ENCODE peak calls at places on chromosomes 6 and 20, in seven cellular contexts. T is thyroid gland, A is tibial artery, R is stomach, X is fibroblast of lung, O is foreskin fibroblast, C is HFF-Myc. E is an unnamed sample.

GRCh38 chr6:40780626-40781025 is 193.5 kb upstream of the LRFN2 start:
- DNase-seq in T (no peak), A (no peak), R (no peak), X (no peak), O (no peak), C (no peak), E (no peak)

GRCh38 chr6:25302156-25302555 is 23.0 kb downstream of the CARMIL1 start:
- DNase-seq in T (no peak), A (no peak), R (no peak), X (no peak), O (no peak), C (no peak), E (no peak)

GRCh38 chr20:44151621-44152416 is 35.2 kb downstream of the JPH2 start:
- DNase-seq in T (no peak), A (no peak), R (no peak), X (peak), O (no peak), C (no peak), E (no peak)

GRCh38 chr6:111087106-111087835 is at the start of gene SLC16A10:
- DNase-seq in T (peak), A (peak), R (peak), X (peak), O (peak), C (no peak), E (no peak)

GRCh38 chr6:116251568-116252384 is 2.1 kb downstream of the TSPYL4 start:
- DNase-seq in T (no peak), A (no peak), R (no peak), X (peak), O (peak), C (no peak), E (no peak)

GRCh38 chr6:52108128-52108527 is 20.7 kb upstream of the PKHD1 start:
- DNase-seq in T (no peak), A (no peak), R (no peak), X (no peak), O (no peak), C (no peak), E (no peak)

GRCh38 chr6:25280617-25280990 is 1.4 kb downstream of the CARMIL1 start:
- DNase-seq in T (no peak), A (no peak), R (no peak), X (no peak), O (no peak), C (no peak), E (no peak)

GRCh38 chr6:136959471-136959891 is 37.4 kb downstream of the SLC35D3 start:
- DNase-seq in T (peak), A (no peak), R (peak), X (no peak), O (no peak), C (no peak), E (no peak)

GRCh38 chr6:37319856-37320255 is 33.9 kb upstream of the RNF8 start:
- DNase-seq in T (no peak), A (no peak), R (no peak), X (peak), O (no peak), C (no peak), E (no peak)

GRCh38 chr6:4615231-4615630 is 161.0 kb upstream of the CDYL start:
- DNase-seq in T (no peak), A (no peak), R (no peak), X (no peak), O (no peak), C (no peak), E (no peak)

GRCh38 chr6:79984261-79984660 is 20.2 kb upstream of the TTK start:
- DNase-seq in T (peak), A (no peak), R (no peak), X (peak), O (no peak), C (peak), E (peak)

GRCh38 chr6:41836022-41836659 is 48.6 kb downstream of the TOMM6 start:
- DNase-seq in T (no peak), A (no peak), R (no peak), X (peak), O (no peak), C (no peak), E (no peak)

GRCh38 chr6:74609857-74610256 is 596.0 kb downstream of the COL12A1 start:
- DNase-seq in T (no peak), A (no peak), R (no peak), X (no peak), O (no peak), C (no peak), E (no peak)

GRCh38 chr20:54980321-54980960 is 505.0 kb downstream of the DOK5 start:
- DNase-seq in T (no peak), A (no peak), R (no peak), X (peak), O (no peak), C (no peak), E (peak)

GRCh38 chr6:132648356-132648755 is 10.6 kb downstream of the TAAR1 start:
- DNase-seq in T (no peak), A (no peak), R (no peak), X (peak), O (peak), C (peak), E (no peak)

GRCh38 chr6:28393912-28394662 is 5.5 kb downstream of the ZSCAN12 start:
- DNase-seq in T (no peak), A (no peak), R (no peak), X (no peak), O (no peak), C (no peak), E (no peak)

GRCh38 chr20:12130781-12131180 is 213.1 kb downstream of the BTBD3 start:
- DNase-seq in T (no peak), A (no peak), R (no peak), X (peak), O (no peak), C (no peak), E (no peak)

GRCh38 chr6:17045581-17046322 is 56.1 kb upstream of the STMND1 start:
- DNase-seq in T (peak), A (no peak), R (no peak), X (peak), O (peak), C (peak), E (no peak)

GRCh38 chr6:129251669-129252376 is 368.9 kb downstream of the LAMA2 start:
- DNase-seq in T (peak), A (no peak), R (peak), X (peak), O (peak), C (peak), E (peak)

GRCh38 chr6:1131285-1132079 is 180.4 kb upstream of the FOXQ1 start:
- DNase-seq in T (peak), A (no peak), R (no peak), X (peak), O (peak), C (peak), E (peak)

GRCh38 chr20:59813948-59814834 is 119.2 kb downstream of the SYCP2 start:
- DNase-seq in T (no peak), A (peak), R (no peak), X (no peak), O (no peak), C (no peak), E (no peak)

GRCh38 chr6:170516783-170517616 is 36.1 kb downstream of the PSMB1 start:
- DNase-seq in T (peak), A (no peak), R (peak), X (peak), O (peak), C (peak), E (peak)

GRCh38 chr6:127893541-127893940 is 7.3 kb downstream of the THEMIS start:
- DNase-seq in T (no peak), A (no peak), R (no peak), X (no peak), O (no peak), C (no peak), E (no peak)

GRCh38 chr6:161230339-161230738 is 43.5 kb downstream of the AGPAT4 start:
- DNase-seq in T (no peak), A (no peak), R (no peak), X (no peak), O (no peak), C (no peak), E (no peak)

GRCh38 chr20:22763257-22763906 is 179.0 kb upstream of the FOXA2 start:
- DNase-seq in T (peak), A (peak), R (peak), X (no peak), O (no peak), C (no peak), E (no peak)

GRCh38 chr20:32507998-32508774 is 76.9 kb downstream of the NOL4L start:
- DNase-seq in T (no peak), A (no peak), R (no peak), X (no peak), O (no peak), C (no peak), E (no peak)

GRCh38 chr6:139240161-139241010 is 51.4 kb downstream of the TXLNB start:
- DNase-seq in T (peak), A (no peak), R (peak), X (peak), O (peak), C (peak), E (peak)

GRCh38 chr6:1575213-1576041 is 34.3 kb upstream of the FOXC1 start:
- DNase-seq in T (peak), A (peak), R (no peak), X (peak), O (peak), C (no peak), E (no peak)

GRCh38 chr6:139903411-139904157 is 529.1 kb upstream of the CITED2 start:
- DNase-seq in T (no peak), A (no peak), R (no peak), X (no peak), O (no peak), C (no peak), E (no peak)

GRCh38 chr6:158654498-158654897 is 4.6 kb downstream of the SYTL3 start:
- DNase-seq in T (peak), A (peak), R (peak), X (peak), O (peak), C (no peak), E (no peak)

GRCh38 chr6:122726649-122727048 is 52.9 kb upstream of the FABP7 start:
- DNase-seq in T (no peak), A (no peak), R (no peak), X (no peak), O (no peak), C (no peak), E (no peak)

GRCh38 chr20:55561259-55561658 is 444.1 kb downstream of the CBLN4 start:
- DNase-seq in T (no peak), A (no peak), R (no peak), X (peak), O (no peak), C (no peak), E (no peak)

GRCh38 chr6:42864602-42865001 is 14.8 kb upstream of the RPL7L1 start:
- DNase-seq in T (peak), A (peak), R (no peak), X (peak), O (no peak), C (no peak), E (no peak)

GRCh38 chr6:124389127-124389526 is 573.1 kb upstream of the RNF217 start:
- DNase-seq in T (no peak), A (no peak), R (no peak), X (no peak), O (no peak), C (no peak), E (no peak)

GRCh38 chr6:97913721-97914120 is 630.7 kb upstream of the MMS22L start:
- DNase-seq in T (no peak), A (no peak), R (no peak), X (no peak), O (no peak), C (no peak), E (no peak)

GRCh38 chr6:98747960-98748359 is 86.4 kb upstream of the POU3F2 start:
- DNase-seq in T (no peak), A (no peak), R (no peak), X (peak), O (no peak), C (no peak), E (no peak)

GRCh38 chr6:113147544-113147943 is 709.6 kb upstream of the MARCKS start:
- DNase-seq in T (no peak), A (no peak), R (no peak), X (peak), O (peak), C (peak), E (no peak)

DNA sequence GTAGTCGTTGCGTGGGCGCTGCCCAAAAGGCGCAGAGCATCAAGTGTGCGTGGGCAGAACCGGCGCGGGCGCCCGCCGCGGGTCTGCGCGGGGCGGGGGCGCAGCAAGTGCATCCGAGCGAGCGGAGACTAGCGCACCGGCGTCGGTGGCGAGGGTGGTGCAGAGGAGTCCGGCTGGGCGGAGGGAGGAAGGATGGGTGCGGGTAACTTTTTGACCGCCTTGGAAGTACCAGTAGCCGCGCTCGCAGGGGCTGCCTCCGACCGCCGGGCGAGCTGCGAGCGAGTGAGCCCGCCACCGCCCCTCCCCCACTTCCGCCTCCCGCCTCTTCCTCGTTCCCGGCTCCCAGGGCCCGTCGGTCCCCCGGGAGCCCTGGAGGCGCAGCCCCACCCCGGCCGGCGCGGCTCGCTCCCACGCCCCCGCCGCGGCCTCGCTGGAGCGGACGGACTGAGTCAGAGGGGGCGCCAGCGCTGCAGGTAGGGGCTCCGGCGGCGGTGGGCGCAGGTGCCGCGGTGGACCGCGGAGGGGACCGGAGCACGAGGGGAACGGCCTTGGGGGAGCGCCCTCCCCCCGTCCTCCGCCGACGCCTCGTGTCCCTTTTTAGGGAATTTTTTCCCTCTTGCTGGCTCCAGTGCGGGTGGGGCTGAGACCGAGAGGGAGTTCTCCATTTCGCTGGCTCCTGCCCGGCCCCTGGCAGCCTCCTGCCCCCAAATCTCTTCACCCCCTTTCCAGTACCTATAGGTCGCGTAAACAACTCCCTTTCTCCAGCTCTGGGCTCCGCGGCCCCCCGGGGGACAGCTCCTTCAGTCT is 1.6 kb upstream of the DBNDD2 start:
- DNase-seq in T (peak), A (peak), R (peak), X (peak), O (no peak), C (no peak), E (no peak)
- TF ChIP-seq CTCF in T (no peak), A (no peak), R (no peak), X (no peak), O (no peak), C (no peak), E (peak)

DNA sequence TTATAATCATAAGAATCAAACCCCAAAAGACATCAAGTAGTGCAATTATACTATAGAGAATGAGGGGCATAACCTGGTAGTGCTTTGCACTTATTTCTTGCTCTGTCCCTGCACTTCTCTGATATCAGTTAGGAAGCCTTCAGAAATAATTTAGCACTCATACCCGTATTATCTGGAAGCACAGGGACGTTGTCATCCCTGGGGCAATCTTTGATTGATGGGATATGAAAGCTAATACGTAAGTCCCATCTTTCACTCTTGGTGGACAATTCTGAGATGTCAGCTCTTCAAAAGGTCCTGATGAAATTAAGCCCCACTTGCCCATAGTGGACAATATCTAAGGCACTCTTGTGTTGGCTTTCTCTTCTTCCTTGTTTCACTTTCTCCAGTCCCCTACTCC is 144.9 kb downstream of the HACE1 start:
- DNase-seq in T (no peak), A (no peak), R (no peak), X (no peak), O (no peak), C (no peak), E (no peak)
- TF ChIP-seq CTCF in T (no peak), A (no peak), R (no peak), X (no peak), O (no peak), C (no peak), E (no peak)

DNA sequence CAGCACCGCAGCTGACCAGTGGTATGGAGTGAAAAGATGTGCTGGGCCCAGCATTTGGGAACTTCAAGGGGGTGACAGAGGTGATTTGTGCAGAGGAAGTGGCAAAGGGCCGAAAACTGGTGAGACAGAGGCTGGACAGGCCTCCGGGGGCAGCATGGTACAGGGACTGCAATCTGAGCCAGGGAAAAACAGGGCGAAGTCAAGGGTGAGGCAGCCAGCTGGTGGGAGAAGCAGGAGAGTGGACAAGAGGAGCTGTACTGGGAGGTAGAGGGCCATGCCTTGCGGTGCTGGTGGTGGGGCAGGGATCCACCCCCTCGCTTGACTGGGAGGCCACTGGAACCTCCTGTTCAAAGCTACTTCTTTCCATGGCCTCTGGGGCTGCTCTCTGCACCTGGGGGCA is 7.3 kb upstream of the GFRA4 start:
- DNase-seq in T (no peak), A (no peak), R (no peak), X (no peak), O (no peak), C (no peak), E (no peak)
- TF ChIP-seq CTCF in T (no peak), A (no peak), R (no peak), X (no peak), O (peak), C (no peak), E (no peak)

GRCh38 chr20:33837096-33837830 is 26.1 kb downstream of the CHMP4B start:
- DNase-seq in T (no peak), A (no peak), R (no peak), X (no peak), O (no peak), C (no peak), E (no peak)

GRCh38 chr20:33840759-33841438 is 29.8 kb downstream of the CHMP4B start:
- DNase-seq in T (no peak), A (no peak), R (no peak), X (no peak), O (no peak), C (no peak), E (no peak)

GRCh38 chr20:33839591-33839990 is 28.4 kb downstream of the CHMP4B start:
- DNase-seq in T (peak), A (no peak), R (peak), X (no peak), O (no peak), C (no peak), E (no peak)

GRCh38 chr20:33835773-33836172 is 24.6 kb downstream of the CHMP4B start:
- DNase-seq in T (no peak), A (no peak), R (no peak), X (no peak), O (no peak), C (no peak), E (no peak)

GRCh38 chr20:33838035-33838864 is 27.1 kb downstream of the CHMP4B start:
- DNase-seq in T (no peak), A (no peak), R (no peak), X (no peak), O (no peak), C (no peak), E (no peak)
- TF ChIP-seq CTCF in T (no peak), A (no peak), R (no peak), X (no peak), O (no peak), C (no peak), E (peak)

GRCh38 chr6:22296936-22297335 is at the start of gene PRL:
- DNase-seq in T (no peak), A (no peak), R (no peak), X (no peak), O (no peak), C (no peak), E (no peak)

GRCh38 chr6:22298393-22299010 is 1.7 kb upstream of the PRL start:
- DNase-seq in T (no peak), A (no peak), R (no peak), X (peak), O (no peak), C (no peak), E (no peak)

GRCh38 chr6:22295145-22295544 is 1.7 kb downstream of the PRL start:
- DNase-seq in T (no peak), A (no peak), R (no peak), X (no peak), O (no peak), C (no peak), E (no peak)

GRCh38 chr6:22296067-22296466 is 769 bp downstream of the PRL start:
- DNase-seq in T (no peak), A (no peak), R (no peak), X (no peak), O (no peak), C (no peak), E (no peak)

GRCh38 chr6:22294301-22294700 is 2.5 kb downstream of the PRL start:
- DNase-seq in T (no peak), A (no peak), R (no peak), X (no peak), O (no peak), C (no peak), E (no peak)
- TF ChIP-seq CTCF in T (no peak), A (no peak), R (no peak), X (no peak), O (no peak), C (no peak), E (no peak)

GRCh38 chr6:33078442-33078841 is 2.7 kb downstream of the HLA-DPB1 start:
- DNase-seq in T (no peak), A (no peak), R (no peak), X (no peak), O (no peak), C (no peak), E (no peak)

GRCh38 chr6:33077908-33078307 is 2.1 kb downstream of the HLA-DPB1 start:
- DNase-seq in T (no peak), A (no peak), R (no peak), X (no peak), O (no peak), C (no peak), E (no peak)

GRCh38 chr6:33075568-33076405 is at the start of gene HLA-DPB1:
- DNase-seq in T (no peak), A (no peak), R (no peak), X (peak), O (peak), C (no peak), E (peak)

GRCh38 chr6:33075208-33075567 is 602 bp upstream of the HLA-DPB1 start:
- DNase-seq in T (no peak), A (no peak), R (no peak), X (no peak), O (no peak), C (no peak), E (no peak)

DNA sequence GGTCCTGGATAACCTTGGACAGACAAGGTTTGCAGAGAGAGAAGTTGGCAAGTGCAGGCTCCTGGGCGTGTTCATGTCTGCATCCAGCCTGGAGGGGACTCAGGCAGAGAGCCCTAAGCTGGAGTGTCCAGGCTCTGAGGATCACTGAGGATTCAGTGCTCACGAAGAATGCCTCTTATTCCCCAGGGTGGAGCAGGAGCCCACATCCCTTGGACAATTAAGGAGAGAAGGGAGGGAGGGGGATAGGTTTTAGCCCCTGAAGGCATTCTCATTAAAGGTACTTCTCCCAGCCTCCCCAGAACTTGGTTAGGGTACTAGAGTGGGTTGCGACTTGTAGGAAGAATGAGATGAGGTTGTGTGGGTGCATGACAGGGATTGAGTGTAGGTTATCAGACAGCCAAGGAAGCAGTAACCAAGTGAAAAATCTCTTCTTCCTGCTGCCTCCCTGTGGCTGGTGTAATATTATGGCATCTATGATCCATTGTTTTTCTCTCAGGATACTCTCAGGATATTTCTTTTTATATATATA is 680 bp downstream of the HLA-DPB1 start:
- DNase-seq in T (no peak), A (no peak), R (no peak), X (no peak), O (no peak), C (no peak), E (no peak)
- TF ChIP-seq CTCF in T (no peak), A (no peak), R (no peak), X (no peak), O (no peak), C (no peak), E (no peak)